ENCODE peak calls at places on chromosomes 3 and 15, in seven cellular contexts. One of them, this sample, is unnamed.

GRCh38 chr15:34701536-34701935 is 53.3 kb downstream of the GJD2 start:
- DNase-seq in lung: no peak
- DNase-seq in AG04450: no peak
- DNase-seq in lower leg skin: no peak
- DNase-seq in OCI-LY7: no peak
- DNase-seq in progenitor cell of endocrine pancreas: no peak
- DNase-seq in sigmoid colon: no peak
- DNase-seq in this sample: peak

GRCh38 chr3:12353796-12354505 is 65.1 kb downstream of the PPARG start:
- DNase-seq in AG04450: no peak
- DNase-seq in sigmoid colon: no peak
- DNase-seq in progenitor cell of endocrine pancreas: no peak
- DNase-seq in lung: no peak
- DNase-seq in lower leg skin: no peak
- DNase-seq in OCI-LY7: no peak
- DNase-seq in this sample: peak

GRCh38 chr3:57048052-57048671 is 12.3 kb upstream of the SPATA12 start:
- DNase-seq in lung: peak
- DNase-seq in AG04450: no peak
- DNase-seq in lower leg skin: peak
- DNase-seq in OCI-LY7: no peak
- DNase-seq in progenitor cell of endocrine pancreas: no peak
- DNase-seq in sigmoid colon: peak
- DNase-seq in this sample: no peak

GRCh38 chr3:105277656-105278055 is 89.1 kb upstream of the ALCAM start:
- DNase-seq in AG04450: no peak
- DNase-seq in lower leg skin: no peak
- DNase-seq in OCI-LY7: no peak
- DNase-seq in sigmoid colon: no peak
- DNase-seq in progenitor cell of endocrine pancreas: no peak
- DNase-seq in lung: no peak
- DNase-seq in this sample: no peak

GRCh38 chr3:129015388-129016105 is 14.4 kb downstream of the EFCC1 start:
- DNase-seq in lower leg skin: no peak
- DNase-seq in OCI-LY7: peak
- DNase-seq in progenitor cell of endocrine pancreas: no peak
- DNase-seq in lung: no peak
- DNase-seq in AG04450: no peak
- DNase-seq in sigmoid colon: no peak
- DNase-seq in this sample: no peak

GRCh38 chr3:14507345-14507741 is 32.8 kb downstream of the GRIP2 start:
- DNase-seq in OCI-LY7: no peak
- DNase-seq in lower leg skin: peak
- DNase-seq in AG04450: no peak
- DNase-seq in progenitor cell of endocrine pancreas: no peak
- DNase-seq in lung: no peak
- DNase-seq in sigmoid colon: peak
- DNase-seq in this sample: peak

GRCh38 chr3:30145281-30145680 is 461.1 kb upstream of the TGFBR2 start:
- DNase-seq in OCI-LY7: no peak
- DNase-seq in sigmoid colon: no peak
- DNase-seq in AG04450: no peak
- DNase-seq in progenitor cell of endocrine pancreas: no peak
- DNase-seq in lung: no peak
- DNase-seq in lower leg skin: no peak
- DNase-seq in this sample: no peak

GRCh38 chr15:99981839-99982658 is 248.8 kb upstream of the LYSMD4 start:
- DNase-seq in progenitor cell of endocrine pancreas: no peak
- DNase-seq in sigmoid colon: no peak
- DNase-seq in AG04450: no peak
- DNase-seq in lower leg skin: no peak
- DNase-seq in OCI-LY7: no peak
- DNase-seq in lung: no peak
- DNase-seq in this sample: no peak

GRCh38 chr3:76826915-76827314 is 213.0 kb upstream of the ROBO2 start:
- DNase-seq in AG04450: no peak
- DNase-seq in lower leg skin: no peak
- DNase-seq in OCI-LY7: no peak
- DNase-seq in lung: no peak
- DNase-seq in sigmoid colon: no peak
- DNase-seq in progenitor cell of endocrine pancreas: no peak
- DNase-seq in this sample: peak

GRCh38 chr15:70932397-70932796 is 39.8 kb downstream of the LRRC49 start:
- DNase-seq in lung: no peak
- DNase-seq in progenitor cell of endocrine pancreas: no peak
- DNase-seq in sigmoid colon: no peak
- DNase-seq in OCI-LY7: no peak
- DNase-seq in lower leg skin: no peak
- DNase-seq in AG04450: no peak
- DNase-seq in this sample: no peak

GRCh38 chr3:53489401-53490130 is 4.8 kb upstream of the CACNA1D start:
- DNase-seq in AG04450: no peak
- DNase-seq in sigmoid colon: no peak
- DNase-seq in OCI-LY7: no peak
- DNase-seq in lung: no peak
- DNase-seq in progenitor cell of endocrine pancreas: no peak
- DNase-seq in lower leg skin: no peak
- DNase-seq in this sample: no peak

GRCh38 chr3:124772081-124772831 is 42.0 kb downstream of the UMPS start:
- DNase-seq in progenitor cell of endocrine pancreas: no peak
- DNase-seq in lower leg skin: no peak
- DNase-seq in lung: no peak
- DNase-seq in OCI-LY7: no peak
- DNase-seq in AG04450: no peak
- DNase-seq in sigmoid colon: no peak
- DNase-seq in this sample: peak

GRCh38 chr15:79535536-79535935 is 103.4 kb downstream of the MINAR1 start:
- DNase-seq in progenitor cell of endocrine pancreas: no peak
- DNase-seq in OCI-LY7: no peak
- DNase-seq in lower leg skin: no peak
- DNase-seq in lung: no peak
- DNase-seq in sigmoid colon: no peak
- DNase-seq in AG04450: no peak
- DNase-seq in this sample: no peak

GRCh38 chr15:74319138-74319460 is 48.3 kb downstream of the CYP11A1 start:
- DNase-seq in lower leg skin: no peak
- DNase-seq in sigmoid colon: no peak
- DNase-seq in lung: no peak
- DNase-seq in OCI-LY7: no peak
- DNase-seq in AG04450: no peak
- DNase-seq in progenitor cell of endocrine pancreas: no peak
- DNase-seq in this sample: no peak

GRCh38 chr3:8658326-8659212 is 14.0 kb upstream of the SSUH2 start:
- DNase-seq in lung: peak
- DNase-seq in lower leg skin: no peak
- DNase-seq in sigmoid colon: no peak
- DNase-seq in progenitor cell of endocrine pancreas: peak
- DNase-seq in AG04450: no peak
- DNase-seq in OCI-LY7: peak
- DNase-seq in this sample: no peak

GRCh38 chr15:77456746-77457618 is 36.3 kb downstream of the HMG20A start:
- DNase-seq in sigmoid colon: no peak
- DNase-seq in lower leg skin: no peak
- DNase-seq in AG04450: peak
- DNase-seq in lung: no peak
- DNase-seq in progenitor cell of endocrine pancreas: no peak
- DNase-seq in OCI-LY7: no peak
- DNase-seq in this sample: no peak

GRCh38 chr3:184585545-184585944 is 24.0 kb downstream of the EPHB3 start:
- DNase-seq in OCI-LY7: no peak
- DNase-seq in lower leg skin: no peak
- DNase-seq in lung: no peak
- DNase-seq in progenitor cell of endocrine pancreas: no peak
- DNase-seq in sigmoid colon: no peak
- DNase-seq in AG04450: no peak
- DNase-seq in this sample: no peak

GRCh38 chr3:184582998-184583344 is 21.4 kb downstream of the EPHB3 start:
- DNase-seq in lung: no peak
- DNase-seq in lower leg skin: no peak
- DNase-seq in AG04450: no peak
- DNase-seq in progenitor cell of endocrine pancreas: no peak
- DNase-seq in OCI-LY7: no peak
- DNase-seq in sigmoid colon: no peak
- DNase-seq in this sample: no peak

GRCh38 chr3:184582583-184582982 is 21.0 kb downstream of the EPHB3 start:
- DNase-seq in AG04450: no peak
- DNase-seq in lower leg skin: no peak
- DNase-seq in progenitor cell of endocrine pancreas: no peak
- DNase-seq in sigmoid colon: peak
- DNase-seq in lung: no peak
- DNase-seq in OCI-LY7: no peak
- DNase-seq in this sample: no peak

GRCh38 chr3:184583345-184584000 is 21.9 kb downstream of the EPHB3 start:
- DNase-seq in OCI-LY7: no peak
- DNase-seq in progenitor cell of endocrine pancreas: no peak
- DNase-seq in lung: no peak
- DNase-seq in sigmoid colon: no peak
- DNase-seq in lower leg skin: no peak
- DNase-seq in AG04450: no peak
- DNase-seq in this sample: no peak

DNA sequence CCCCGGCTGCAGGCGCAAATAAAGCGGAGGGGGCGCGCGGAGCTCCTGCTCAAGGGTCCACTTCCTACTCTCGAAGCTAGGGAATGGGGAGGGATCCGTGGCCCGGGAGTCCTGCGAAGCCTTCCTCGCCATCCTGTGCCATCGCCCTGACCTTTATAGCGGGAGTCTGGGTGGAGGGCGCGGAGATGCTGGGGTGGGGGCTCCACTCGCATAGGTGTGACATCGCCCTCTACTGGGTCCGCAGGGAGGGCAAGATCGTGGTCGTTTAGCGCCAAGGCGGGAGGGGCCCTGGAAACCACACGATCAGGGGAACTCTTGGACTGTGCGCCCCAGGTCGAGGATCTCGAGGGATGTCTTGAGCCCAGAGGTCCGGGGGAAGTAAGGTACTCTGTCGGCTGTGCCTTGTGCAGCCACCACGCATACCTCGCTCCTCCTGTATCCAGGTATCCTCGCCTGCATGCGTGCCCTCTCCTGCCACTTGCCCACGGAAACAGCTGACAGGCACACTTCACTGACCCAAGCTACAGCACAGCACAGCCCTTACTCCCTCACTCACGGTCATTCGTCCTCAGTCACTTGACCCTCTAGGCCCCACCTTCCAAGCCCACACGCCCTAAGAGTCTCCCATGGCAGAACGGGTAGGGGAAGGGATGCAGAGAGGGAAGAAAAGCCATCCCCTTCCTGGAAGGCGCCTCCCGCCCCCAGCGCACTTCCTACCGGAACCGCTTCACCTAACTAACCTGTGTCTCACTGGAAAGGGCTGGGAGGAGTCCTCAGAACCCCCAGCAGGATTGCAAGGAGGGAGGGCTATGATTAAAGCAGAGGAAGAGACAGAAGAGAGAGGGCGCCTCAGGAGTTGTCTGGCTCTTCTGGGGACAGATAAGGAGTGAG is 22.7 kb downstream of the EPHB3 start:
- DNase-seq in lung: no peak
- DNase-seq in progenitor cell of endocrine pancreas: no peak
- DNase-seq in sigmoid colon: no peak
- DNase-seq in AG04450: no peak
- DNase-seq in OCI-LY7: no peak
- DNase-seq in lower leg skin: peak
- DNase-seq in this sample: no peak
- TF ChIP-seq CTCF in lung: no peak
- TF ChIP-seq CTCF in progenitor cell of endocrine pancreas: peak
- TF ChIP-seq CTCF in sigmoid colon: peak
- TF ChIP-seq CTCF in AG04450: peak
- TF ChIP-seq CTCF in OCI-LY7: peak
- TF ChIP-seq CTCF in lower leg skin: no peak
- TF ChIP-seq CTCF in this sample: no peak

DNA sequence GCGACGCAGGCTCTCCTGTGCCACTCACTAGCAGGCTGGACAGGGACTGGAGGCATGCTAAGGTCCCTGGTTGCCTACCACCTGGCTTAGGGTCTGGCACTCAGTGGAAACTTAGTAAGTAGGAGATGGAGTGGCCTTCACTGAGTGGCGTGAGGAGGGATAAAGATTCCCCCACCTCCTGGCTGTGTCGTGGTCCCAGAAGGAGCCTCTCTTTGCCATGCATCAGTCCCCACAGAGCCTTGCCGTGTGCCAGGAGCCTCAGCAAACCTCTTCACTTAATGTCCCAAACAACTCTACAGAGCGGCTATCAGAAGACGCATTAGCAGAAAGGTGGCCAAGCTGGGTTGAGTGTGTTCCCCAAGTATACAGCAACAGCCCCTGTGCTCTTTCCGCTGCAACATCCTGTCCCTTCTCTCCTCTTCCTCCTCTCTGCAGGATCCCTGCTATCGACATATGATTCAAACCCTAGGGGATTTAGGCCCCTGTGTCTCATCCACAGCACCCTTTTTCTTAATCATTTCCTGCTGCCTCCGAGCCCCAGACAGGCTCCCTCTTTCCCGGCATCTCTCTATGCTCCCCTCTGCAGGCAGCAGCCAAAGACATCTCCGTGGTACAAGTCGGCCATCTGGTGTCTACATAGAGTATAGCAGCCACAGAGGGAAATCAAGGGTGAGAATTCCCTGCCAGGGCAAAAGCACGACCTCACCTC is 66.7 kb downstream of the SLC6A1 start:
- DNase-seq in lower leg skin: peak
- DNase-seq in lung: peak
- DNase-seq in progenitor cell of endocrine pancreas: peak
- DNase-seq in OCI-LY7: peak
- DNase-seq in sigmoid colon: peak
- DNase-seq in AG04450: peak
- DNase-seq in this sample: peak
- TF ChIP-seq CTCF in lower leg skin: no peak
- TF ChIP-seq CTCF in lung: peak
- TF ChIP-seq CTCF in progenitor cell of endocrine pancreas: peak
- TF ChIP-seq CTCF in OCI-LY7: peak
- TF ChIP-seq CTCF in sigmoid colon: peak
- TF ChIP-seq CTCF in AG04450: peak
- TF ChIP-seq CTCF in this sample: peak

GRCh38 chr3:115165701-115166100 is 18.6 kb upstream of the ZBTB20 start:
- DNase-seq in sigmoid colon: no peak
- DNase-seq in lung: no peak
- DNase-seq in OCI-LY7: no peak
- DNase-seq in lower leg skin: no peak
- DNase-seq in AG04450: no peak
- DNase-seq in progenitor cell of endocrine pancreas: no peak
- DNase-seq in this sample: no peak

GRCh38 chr3:115165266-115165665 is 18.2 kb upstream of the ZBTB20 start:
- DNase-seq in AG04450: no peak
- DNase-seq in OCI-LY7: no peak
- DNase-seq in progenitor cell of endocrine pancreas: no peak
- DNase-seq in sigmoid colon: no peak
- DNase-seq in lung: no peak
- DNase-seq in lower leg skin: no peak
- DNase-seq in this sample: no peak

GRCh38 chr3:115164374-115165221 is 17.5 kb upstream of the ZBTB20 start:
- DNase-seq in AG04450: no peak
- DNase-seq in sigmoid colon: no peak
- DNase-seq in OCI-LY7: no peak
- DNase-seq in lower leg skin: no peak
- DNase-seq in progenitor cell of endocrine pancreas: no peak
- DNase-seq in lung: no peak
- DNase-seq in this sample: no peak

GRCh38 chr3:115169808-115170207 is 22.7 kb upstream of the ZBTB20 start:
- DNase-seq in OCI-LY7: no peak
- DNase-seq in progenitor cell of endocrine pancreas: no peak
- DNase-seq in lower leg skin: no peak
- DNase-seq in sigmoid colon: no peak
- DNase-seq in lung: no peak
- DNase-seq in AG04450: no peak
- DNase-seq in this sample: no peak
- TF ChIP-seq CTCF in OCI-LY7: peak
- TF ChIP-seq CTCF in progenitor cell of endocrine pancreas: peak
- TF ChIP-seq CTCF in lower leg skin: no peak
- TF ChIP-seq CTCF in sigmoid colon: peak
- TF ChIP-seq CTCF in lung: no peak
- TF ChIP-seq CTCF in AG04450: peak
- TF ChIP-seq CTCF in this sample: no peak

GRCh38 chr15:66679657-66680108 is 22.4 kb upstream of the SMAD6 start:
- DNase-seq in lower leg skin: no peak
- DNase-seq in lung: no peak
- DNase-seq in sigmoid colon: no peak
- DNase-seq in AG04450: no peak
- DNase-seq in OCI-LY7: no peak
- DNase-seq in progenitor cell of endocrine pancreas: no peak
- DNase-seq in this sample: no peak
- TF ChIP-seq CTCF in lower leg skin: no peak
- TF ChIP-seq CTCF in lung: no peak
- TF ChIP-seq CTCF in sigmoid colon: no peak
- TF ChIP-seq CTCF in AG04450: no peak
- TF ChIP-seq CTCF in OCI-LY7: no peak
- TF ChIP-seq CTCF in progenitor cell of endocrine pancreas: no peak
- TF ChIP-seq CTCF in this sample: no peak

This sample was measured in A673.